ENCODE peak calls at places on chromosome X, in five cellular contexts. O is osteocyte, X is mucosa of descending colon, K is endothelial cell, R is breast epithelium. F is an unnamed sample.

GRCh38 chrX:54785901-54786300 is 12.2 kb downstream of the ITIH6 start:
- DNase-seq in O (no peak), X (no peak), K (peak), R (no peak), F (no peak)

GRCh38 chrX:146278381-146278780 is 460.8 kb downstream of the SLITRK2 start:
- DNase-seq in O (no peak), X (no peak), K (peak), R (no peak), F (no peak)

GRCh38 chrX:46178763-46179162 is 366.5 kb downstream of the ZNF674 start:
- DNase-seq in O (no peak), X (no peak), K (no peak), R (no peak), F (no peak)

GRCh38 chrX:132491191-132491590 is 2.4 kb upstream of the MBNL3 start:
- DNase-seq in O (no peak), X (no peak), K (no peak), R (no peak), F (no peak)

GRCh38 chrX:149248073-149248625 is 257.0 kb downstream of the IDS start:
- DNase-seq in O (no peak), X (no peak), K (no peak), R (no peak), F (no peak)

GRCh38 chrX:104539081-104539480 is 26.9 kb upstream of the IL1RAPL2 start:
- DNase-seq in O (no peak), X (no peak), K (no peak), R (no peak), F (no peak)

GRCh38 chrX:39969099-39969825 is 128.5 kb downstream of the BCOR start:
- DNase-seq in O (no peak), X (no peak), K (no peak), R (no peak), F (no peak)

GRCh38 chrX:7159132-7159861 is 11.3 kb upstream of the PUDP start:
- DNase-seq in O (no peak), X (no peak), K (no peak), R (no peak), F (no peak)

GRCh38 chrX:153766098-153766817 is 2.2 kb downstream of the PLXNB3 start:
- DNase-seq in O (no peak), X (peak), K (no peak), R (no peak), F (no peak)

GRCh38 chrX:20547649-20548051 is 280.9 kb upstream of the RPS6KA3 start:
- DNase-seq in O (no peak), X (no peak), K (no peak), R (no peak), F (no peak)

GRCh38 chrX:152897216-152898144 is at the start of gene ZNF185:
- DNase-seq in O (no peak), X (peak), K (peak), R (peak), F (no peak)

DNA sequence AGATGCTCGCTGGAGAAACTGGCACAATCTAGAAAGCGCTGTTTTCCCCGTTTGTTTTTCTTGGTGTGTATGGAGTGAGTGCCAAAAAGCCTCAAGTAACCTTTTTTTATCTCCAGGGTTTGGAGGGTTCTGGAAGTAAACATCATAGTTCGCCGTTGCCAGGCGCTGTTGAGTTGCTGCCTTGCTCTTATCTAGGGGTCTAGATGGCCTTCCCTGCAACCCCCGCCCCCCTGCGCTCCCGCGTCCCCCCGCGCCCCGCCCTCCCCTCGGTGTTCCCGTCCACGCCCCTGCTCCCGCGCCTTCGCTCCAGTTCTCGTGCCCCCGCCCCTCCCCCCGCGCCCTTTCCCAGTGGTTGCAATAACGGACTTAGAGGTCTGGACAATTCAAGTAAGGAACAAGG is 555 bp upstream of the GCNA start:
- DNase-seq in O (no peak), X (no peak), K (no peak), R (no peak), F (no peak)
- TF ChIP-seq CTCF in O (no peak), X (no peak), K (no peak), R (no peak), F (no peak)

GRCh38 chrX:51440365-51440764 is 56.0 kb downstream of the NUDT11 start:
- DNase-seq in O (no peak), X (no peak), K (no peak), R (no peak), F (no peak)
- TF ChIP-seq CTCF in O (no peak), X (no peak), K (no peak), R (no peak), F (no peak)

GRCh38 chrX:23926015-23926414 is 18.2 kb downstream of the CXorf58 start:
- DNase-seq in O (no peak), X (no peak), K (no peak), R (no peak), F (no peak)
- TF ChIP-seq CTCF in O (no peak), X (no peak), K (no peak), R (no peak), F (no peak)

DNA sequence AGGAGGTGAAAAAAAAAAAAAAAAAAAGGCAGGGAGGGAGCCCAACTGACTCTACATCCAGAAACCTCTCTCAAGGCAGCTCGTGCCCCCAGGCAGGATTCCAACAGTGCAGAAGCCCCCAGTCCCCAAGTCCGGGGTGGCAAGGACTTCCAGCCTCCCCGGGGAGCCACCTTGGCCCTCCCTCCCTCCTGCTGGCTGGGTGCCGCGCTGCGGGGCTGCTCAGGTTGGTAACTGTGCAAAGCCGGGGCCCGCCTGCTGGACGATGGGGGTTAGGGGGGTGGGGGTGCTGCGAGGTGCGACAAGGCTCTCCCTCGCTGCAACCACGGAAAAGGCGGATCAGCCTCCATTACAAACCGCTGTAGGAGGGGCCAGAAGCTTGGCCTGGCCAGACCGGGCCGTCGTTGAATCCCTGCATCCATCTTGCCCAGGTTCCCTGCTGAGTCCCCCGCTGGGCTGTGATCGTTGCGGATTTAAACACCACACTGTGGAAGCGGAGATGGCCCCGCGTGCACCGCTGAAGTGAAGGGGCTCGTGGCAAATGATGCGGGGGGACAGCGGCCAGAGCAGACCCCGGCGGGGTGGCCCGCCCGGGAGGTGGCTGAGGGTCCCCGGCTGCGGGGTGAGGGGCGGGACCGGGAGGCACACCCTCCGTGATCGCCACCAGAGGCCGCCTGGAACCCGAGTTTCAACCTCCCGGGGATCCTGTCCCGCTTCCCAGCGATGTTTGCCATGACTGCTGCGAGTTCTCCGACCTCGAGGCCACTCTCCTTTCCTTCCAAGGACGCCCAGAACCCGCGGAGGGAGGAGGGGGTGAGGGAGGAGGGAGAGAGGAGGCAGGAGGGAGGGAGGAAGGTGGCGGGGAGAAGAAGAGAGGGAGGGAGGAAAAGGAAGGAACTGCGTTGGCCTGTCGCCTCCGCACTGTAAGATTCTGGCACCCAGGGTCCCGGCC is 58.0 kb upstream of the DDX3X start:
- DNase-seq in O (peak), X (peak), K (peak), R (peak), F (peak)
- TF ChIP-seq CTCF in O (peak), X (no peak), K (no peak), R (peak), F (peak)

GRCh38 chrX:95318882-95319281 is 1365.8 kb upstream of the DIAPH2 start:
- DNase-seq in O (no peak), X (no peak), K (peak), R (no peak), F (no peak)
- TF ChIP-seq CTCF in O (no peak), X (no peak), K (peak), R (no peak), F (peak)

GRCh38 chrX:93428497-93428896 is 244.9 kb downstream of the NAP1L3 start:
- DNase-seq in O (no peak), X (no peak), K (no peak), R (no peak), F (no peak)

GRCh38 chrX:93420635-93421034 is 252.7 kb downstream of the NAP1L3 start:
- DNase-seq in O (no peak), X (no peak), K (no peak), R (no peak), F (no peak)

GRCh38 chrX:93419642-93420041 is 253.7 kb downstream of the NAP1L3 start:
- DNase-seq in O (no peak), X (no peak), K (no peak), R (no peak), F (no peak)

GRCh38 chrX:93420090-93420489 is 253.3 kb downstream of the NAP1L3 start:
- DNase-seq in O (no peak), X (no peak), K (no peak), R (no peak), F (no peak)

GRCh38 chrX:93422693-93423092 is 250.7 kb downstream of the NAP1L3 start:
- DNase-seq in O (no peak), X (no peak), K (peak), R (no peak), F (no peak)
- TF ChIP-seq CTCF in O (peak), X (no peak), K (peak), R (peak), F (peak)

DNA sequence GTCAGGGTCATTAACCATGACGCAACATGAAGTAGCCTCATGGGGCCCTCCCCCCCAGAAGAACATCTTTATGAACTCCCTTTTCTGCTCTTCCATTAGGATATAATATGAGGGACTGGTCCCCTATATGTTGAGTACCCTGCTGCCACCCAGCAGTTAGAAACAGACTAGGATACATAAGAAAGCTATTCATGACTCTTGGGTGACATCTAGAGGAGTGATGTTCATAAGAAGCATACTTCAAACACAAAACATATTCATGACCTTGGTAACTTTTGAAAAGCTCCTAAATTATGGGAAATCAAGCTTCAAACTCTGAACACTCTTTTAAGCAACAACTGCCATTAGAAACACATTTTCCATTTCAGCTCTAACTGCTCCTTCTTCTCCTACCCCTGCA is 155.2 kb upstream of the SPIN4 start:
- DNase-seq in O (no peak), X (no peak), K (no peak), R (no peak), F (no peak)
- TF ChIP-seq CTCF in O (peak), X (no peak), K (no peak), R (no peak), F (peak)

F was measured in type B pancreatic cell.